ENCODE peak calls at places on chromosome 3, in eight cellular contexts. One of them, this sample, is unnamed.

GRCh38 chr3:99921986-99922385 is 104.3 kb downstream of the CMSS1 start:
- DNase-seq in esophagus muscularis mucosa: no peak
- DNase-seq in adrenal gland: no peak
- DNase-seq in cardiac muscle cell: no peak
- DNase-seq in HepG2: no peak
- DNase-seq in naive thymus-derived CD4-positive, alpha-beta T cell: no peak
- DNase-seq in suprapubic skin: no peak
- DNase-seq in tibial artery: no peak
- DNase-seq in this sample: no peak

GRCh38 chr3:153503873-153504272 is 341.8 kb downstream of the RAP2B start:
- DNase-seq in esophagus muscularis mucosa: no peak
- DNase-seq in adrenal gland: no peak
- DNase-seq in cardiac muscle cell: no peak
- DNase-seq in HepG2: no peak
- DNase-seq in naive thymus-derived CD4-positive, alpha-beta T cell: no peak
- DNase-seq in suprapubic skin: no peak
- DNase-seq in tibial artery: no peak
- DNase-seq in this sample: no peak

GRCh38 chr3:188421836-188422540 is 268.0 kb downstream of the LPP start:
- DNase-seq in esophagus muscularis mucosa: no peak
- DNase-seq in adrenal gland: no peak
- DNase-seq in cardiac muscle cell: no peak
- DNase-seq in HepG2: no peak
- DNase-seq in naive thymus-derived CD4-positive, alpha-beta T cell: no peak
- DNase-seq in suprapubic skin: no peak
- DNase-seq in tibial artery: peak; percentile 38
- DNase-seq in this sample: peak; percentile 57

GRCh38 chr3:140176526-140176925 is 241.5 kb downstream of the CLSTN2 start:
- DNase-seq in esophagus muscularis mucosa: no peak
- DNase-seq in adrenal gland: no peak
- DNase-seq in cardiac muscle cell: peak; percentile 2
- DNase-seq in HepG2: no peak
- DNase-seq in naive thymus-derived CD4-positive, alpha-beta T cell: no peak
- DNase-seq in suprapubic skin: no peak
- DNase-seq in tibial artery: no peak
- DNase-seq in this sample: no peak

GRCh38 chr3:184786271-184787010 is 25.5 kb upstream of the VPS8 start:
- DNase-seq in esophagus muscularis mucosa: no peak
- DNase-seq in adrenal gland: peak; percentile 53
- DNase-seq in cardiac muscle cell: peak; percentile 92
- DNase-seq in HepG2: no peak
- DNase-seq in naive thymus-derived CD4-positive, alpha-beta T cell: no peak
- DNase-seq in suprapubic skin: no peak
- DNase-seq in tibial artery: peak; percentile 72
- DNase-seq in this sample: peak; percentile 89

GRCh38 chr3:100316656-100317069 is 17.9 kb upstream of the NIT2 start:
- DNase-seq in esophagus muscularis mucosa: no peak
- DNase-seq in adrenal gland: peak; percentile 44
- DNase-seq in cardiac muscle cell: peak; percentile 80
- DNase-seq in HepG2: peak; percentile 39
- DNase-seq in naive thymus-derived CD4-positive, alpha-beta T cell: no peak
- DNase-seq in suprapubic skin: no peak
- DNase-seq in tibial artery: peak; percentile 31
- DNase-seq in this sample: no peak

GRCh38 chr3:51538115-51538458 is 432 bp upstream of the RAD54L2 start:
- DNase-seq in esophagus muscularis mucosa: no peak
- DNase-seq in adrenal gland: no peak
- DNase-seq in cardiac muscle cell: peak; percentile 14
- DNase-seq in HepG2: no peak
- DNase-seq in naive thymus-derived CD4-positive, alpha-beta T cell: no peak
- DNase-seq in suprapubic skin: no peak
- DNase-seq in tibial artery: no peak
- DNase-seq in this sample: no peak

GRCh38 chr3:147305533-147306241 is 100.7 kb downstream of the ZIC4 start:
- DNase-seq in esophagus muscularis mucosa: no peak
- DNase-seq in adrenal gland: no peak
- DNase-seq in cardiac muscle cell: no peak
- DNase-seq in HepG2: no peak
- DNase-seq in naive thymus-derived CD4-positive, alpha-beta T cell: no peak
- DNase-seq in suprapubic skin: no peak
- DNase-seq in tibial artery: no peak
- DNase-seq in this sample: no peak

GRCh38 chr3:129688310-129688895 is 81.9 kb upstream of the PLXND1 start:
- DNase-seq in esophagus muscularis mucosa: peak; percentile 93
- DNase-seq in adrenal gland: peak; percentile 78
- DNase-seq in cardiac muscle cell: peak; percentile 75
- DNase-seq in HepG2: peak; percentile 78
- DNase-seq in naive thymus-derived CD4-positive, alpha-beta T cell: no peak
- DNase-seq in suprapubic skin: peak; percentile 75
- DNase-seq in tibial artery: peak; percentile 68
- DNase-seq in this sample: peak; percentile 67

GRCh38 chr3:179146911-179147570 is 1.1 kb upstream of the PIK3CA start:
- DNase-seq in esophagus muscularis mucosa: no peak
- DNase-seq in adrenal gland: no peak
- DNase-seq in cardiac muscle cell: peak; percentile 73
- DNase-seq in HepG2: peak; percentile 74
- DNase-seq in naive thymus-derived CD4-positive, alpha-beta T cell: no peak
- DNase-seq in suprapubic skin: no peak
- DNase-seq in tibial artery: no peak
- DNase-seq in this sample: no peak

GRCh38 chr3:141109761-141110160 is 58.6 kb downstream of the SPSB4 start:
- DNase-seq in esophagus muscularis mucosa: no peak
- DNase-seq in adrenal gland: no peak
- DNase-seq in cardiac muscle cell: no peak
- DNase-seq in HepG2: no peak
- DNase-seq in naive thymus-derived CD4-positive, alpha-beta T cell: no peak
- DNase-seq in suprapubic skin: no peak
- DNase-seq in tibial artery: no peak
- DNase-seq in this sample: no peak

GRCh38 chr3:46665763-46666470 is 27.6 kb downstream of the ALS2CL start:
- DNase-seq in esophagus muscularis mucosa: no peak
- DNase-seq in adrenal gland: no peak
- DNase-seq in cardiac muscle cell: no peak
- DNase-seq in HepG2: no peak
- DNase-seq in naive thymus-derived CD4-positive, alpha-beta T cell: peak; percentile 8
- DNase-seq in suprapubic skin: peak; percentile 43
- DNase-seq in tibial artery: no peak
- DNase-seq in this sample: no peak

GRCh38 chr3:197392961-197393360 is 94.5 kb upstream of the DLG1 start:
- DNase-seq in esophagus muscularis mucosa: no peak
- DNase-seq in adrenal gland: no peak
- DNase-seq in cardiac muscle cell: peak; percentile 28
- DNase-seq in HepG2: no peak
- DNase-seq in naive thymus-derived CD4-positive, alpha-beta T cell: no peak
- DNase-seq in suprapubic skin: no peak
- DNase-seq in tibial artery: no peak
- DNase-seq in this sample: no peak

GRCh38 chr3:52531636-52532516 is 1.8 kb downstream of the NT5DC2 start:
- DNase-seq in esophagus muscularis mucosa: no peak
- DNase-seq in adrenal gland: peak; percentile 29
- DNase-seq in cardiac muscle cell: no peak
- DNase-seq in HepG2: no peak
- DNase-seq in naive thymus-derived CD4-positive, alpha-beta T cell: no peak
- DNase-seq in suprapubic skin: peak; percentile 63
- DNase-seq in tibial artery: no peak
- DNase-seq in this sample: no peak

GRCh38 chr3:195897853-195898415 is 10.4 kb downstream of the TNK2 start:
- DNase-seq in esophagus muscularis mucosa: no peak
- DNase-seq in adrenal gland: no peak
- DNase-seq in cardiac muscle cell: no peak
- DNase-seq in HepG2: no peak
- DNase-seq in naive thymus-derived CD4-positive, alpha-beta T cell: no peak
- DNase-seq in suprapubic skin: no peak
- DNase-seq in tibial artery: no peak
- DNase-seq in this sample: no peak
- H3K4me1 ChIP-seq in esophagus muscularis mucosa: peaks cover 67% of the 10 kb centered on the region
- H3K4me1 ChIP-seq in adrenal gland: peaks cover 49% of the 10 kb centered on the region
- H3K4me1 ChIP-seq in cardiac muscle cell: peaks cover 32% of the 10 kb centered on the region
- H3K4me1 ChIP-seq in HepG2: peaks cover 61% of the 10 kb centered on the region
- H3K4me1 ChIP-seq in naive thymus-derived CD4-positive, alpha-beta T cell: peaks cover 7% of the 10 kb centered on the region
- H3K4me1 ChIP-seq in suprapubic skin: peaks cover 84% of the 10 kb centered on the region
- H3K4me1 ChIP-seq in tibial artery: peaks cover 65% of the 10 kb centered on the region
- H3K4me1 ChIP-seq in this sample: no peaks in the 10 kb centered on the region

GRCh38 chr3:16182612-16183011 is 8.1 kb downstream of the GALNT15 start:
- DNase-seq in esophagus muscularis mucosa: no peak
- DNase-seq in adrenal gland: no peak
- DNase-seq in cardiac muscle cell: no peak
- DNase-seq in HepG2: no peak
- DNase-seq in naive thymus-derived CD4-positive, alpha-beta T cell: no peak
- DNase-seq in suprapubic skin: no peak
- DNase-seq in tibial artery: peak; percentile 22
- DNase-seq in this sample: no peak

GRCh38 chr3:16183601-16184270 is 9.3 kb downstream of the GALNT15 start:
- DNase-seq in esophagus muscularis mucosa: no peak
- DNase-seq in adrenal gland: no peak
- DNase-seq in cardiac muscle cell: peak; percentile 91
- DNase-seq in HepG2: no peak
- DNase-seq in naive thymus-derived CD4-positive, alpha-beta T cell: no peak
- DNase-seq in suprapubic skin: no peak
- DNase-seq in tibial artery: peak; percentile 38
- DNase-seq in this sample: no peak

GRCh38 chr3:16182183-16182582 is 7.7 kb downstream of the GALNT15 start:
- DNase-seq in esophagus muscularis mucosa: no peak
- DNase-seq in adrenal gland: no peak
- DNase-seq in cardiac muscle cell: no peak
- DNase-seq in HepG2: no peak
- DNase-seq in naive thymus-derived CD4-positive, alpha-beta T cell: no peak
- DNase-seq in suprapubic skin: no peak
- DNase-seq in tibial artery: peak; percentile 13
- DNase-seq in this sample: no peak

GRCh38 chr3:16181361-16181760 is 6.9 kb downstream of the GALNT15 start:
- DNase-seq in esophagus muscularis mucosa: peak; percentile 97
- DNase-seq in adrenal gland: peak; percentile 43
- DNase-seq in cardiac muscle cell: peak; percentile 48
- DNase-seq in HepG2: no peak
- DNase-seq in naive thymus-derived CD4-positive, alpha-beta T cell: no peak
- DNase-seq in suprapubic skin: peak; percentile 95
- DNase-seq in tibial artery: peak; percentile 96
- DNase-seq in this sample: peak; percentile 87

DNA sequence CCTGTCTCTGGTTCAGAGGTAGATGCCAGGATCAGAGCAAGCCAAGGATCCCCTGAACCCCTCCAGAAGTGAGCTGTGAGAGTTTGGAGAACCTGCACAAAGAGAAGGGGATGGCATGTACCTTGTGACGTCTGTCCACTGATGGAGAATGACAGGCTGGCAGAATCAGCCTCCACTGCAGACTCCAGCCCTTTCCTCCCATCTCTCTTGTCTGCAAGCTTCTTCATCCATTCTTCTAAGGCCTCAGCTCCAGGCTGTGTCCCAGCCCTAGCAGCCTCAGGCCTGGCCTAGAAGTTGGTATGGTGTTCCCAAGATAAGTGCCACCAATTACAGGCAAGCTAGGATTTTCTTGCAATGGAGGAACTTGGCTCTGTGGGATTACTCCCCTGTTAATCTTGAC is 8.6 kb downstream of the GALNT15 start:
- DNase-seq in esophagus muscularis mucosa: no peak
- DNase-seq in adrenal gland: no peak
- DNase-seq in cardiac muscle cell: no peak
- DNase-seq in HepG2: no peak
- DNase-seq in naive thymus-derived CD4-positive, alpha-beta T cell: no peak
- DNase-seq in suprapubic skin: no peak
- DNase-seq in tibial artery: peak; percentile 18
- DNase-seq in this sample: no peak
- H3K4me1 ChIP-seq in esophagus muscularis mucosa: peaks cover 9% of the 10 kb centered on the region
- H3K4me1 ChIP-seq in adrenal gland: peaks cover 10% of the 10 kb centered on the region
- H3K4me1 ChIP-seq in cardiac muscle cell: no peaks in the 10 kb centered on the region
- H3K4me1 ChIP-seq in HepG2: peaks cover 16% of the 10 kb centered on the region
- H3K4me1 ChIP-seq in naive thymus-derived CD4-positive, alpha-beta T cell: no peaks in the 10 kb centered on the region
- H3K4me1 ChIP-seq in suprapubic skin: peaks cover 38% of the 10 kb centered on the region
- H3K4me1 ChIP-seq in tibial artery: peaks cover 6% of the 10 kb centered on the region
- H3K4me1 ChIP-seq in this sample: no peaks in the 10 kb centered on the region

GRCh38 chr3:23826382-23827061 is 20.8 kb downstream of the UBE2E1 start:
- DNase-seq in esophagus muscularis mucosa: no peak
- DNase-seq in adrenal gland: peak; percentile 86
- DNase-seq in cardiac muscle cell: no peak
- DNase-seq in HepG2: no peak
- DNase-seq in naive thymus-derived CD4-positive, alpha-beta T cell: no peak
- DNase-seq in suprapubic skin: no peak
- DNase-seq in tibial artery: peak; percentile 36
- DNase-seq in this sample: no peak

GRCh38 chr3:23824699-23825444 is 19.1 kb downstream of the UBE2E1 start:
- DNase-seq in esophagus muscularis mucosa: no peak
- DNase-seq in adrenal gland: peak; percentile 17
- DNase-seq in cardiac muscle cell: no peak
- DNase-seq in HepG2: no peak
- DNase-seq in naive thymus-derived CD4-positive, alpha-beta T cell: no peak
- DNase-seq in suprapubic skin: no peak
- DNase-seq in tibial artery: no peak
- DNase-seq in this sample: no peak

GRCh38 chr3:23823620-23824019 is 17.9 kb downstream of the UBE2E1 start:
- DNase-seq in esophagus muscularis mucosa: no peak
- DNase-seq in adrenal gland: no peak
- DNase-seq in cardiac muscle cell: no peak
- DNase-seq in HepG2: no peak
- DNase-seq in naive thymus-derived CD4-positive, alpha-beta T cell: no peak
- DNase-seq in suprapubic skin: no peak
- DNase-seq in tibial artery: no peak
- DNase-seq in this sample: no peak

GRCh38 chr3:23822559-23822958 is 16.8 kb downstream of the UBE2E1 start:
- DNase-seq in esophagus muscularis mucosa: no peak
- DNase-seq in adrenal gland: no peak
- DNase-seq in cardiac muscle cell: no peak
- DNase-seq in HepG2: no peak
- DNase-seq in naive thymus-derived CD4-positive, alpha-beta T cell: no peak
- DNase-seq in suprapubic skin: no peak
- DNase-seq in tibial artery: no peak
- DNase-seq in this sample: no peak

GRCh38 chr3:23825802-23826201 is 20.0 kb downstream of the UBE2E1 start:
- DNase-seq in esophagus muscularis mucosa: no peak
- DNase-seq in adrenal gland: no peak
- DNase-seq in cardiac muscle cell: no peak
- DNase-seq in HepG2: no peak
- DNase-seq in naive thymus-derived CD4-positive, alpha-beta T cell: no peak
- DNase-seq in suprapubic skin: no peak
- DNase-seq in tibial artery: no peak
- DNase-seq in this sample: no peak
- H3K4me1 ChIP-seq in esophagus muscularis mucosa: peaks cover 78% of the 10 kb centered on the region
- H3K4me1 ChIP-seq in adrenal gland: peaks cover 45% of the 10 kb centered on the region
- H3K4me1 ChIP-seq in cardiac muscle cell: peaks cover 45% of the 10 kb centered on the region
- H3K4me1 ChIP-seq in HepG2: peaks cover 5% of the 10 kb centered on the region
- H3K4me1 ChIP-seq in naive thymus-derived CD4-positive, alpha-beta T cell: peaks cover 4% of the 10 kb centered on the region
- H3K4me1 ChIP-seq in suprapubic skin: peaks cover 24% of the 10 kb centered on the region
- H3K4me1 ChIP-seq in tibial artery: peaks cover 10% of the 10 kb centered on the region
- H3K4me1 ChIP-seq in this sample: no peaks in the 10 kb centered on the region

DNA sequence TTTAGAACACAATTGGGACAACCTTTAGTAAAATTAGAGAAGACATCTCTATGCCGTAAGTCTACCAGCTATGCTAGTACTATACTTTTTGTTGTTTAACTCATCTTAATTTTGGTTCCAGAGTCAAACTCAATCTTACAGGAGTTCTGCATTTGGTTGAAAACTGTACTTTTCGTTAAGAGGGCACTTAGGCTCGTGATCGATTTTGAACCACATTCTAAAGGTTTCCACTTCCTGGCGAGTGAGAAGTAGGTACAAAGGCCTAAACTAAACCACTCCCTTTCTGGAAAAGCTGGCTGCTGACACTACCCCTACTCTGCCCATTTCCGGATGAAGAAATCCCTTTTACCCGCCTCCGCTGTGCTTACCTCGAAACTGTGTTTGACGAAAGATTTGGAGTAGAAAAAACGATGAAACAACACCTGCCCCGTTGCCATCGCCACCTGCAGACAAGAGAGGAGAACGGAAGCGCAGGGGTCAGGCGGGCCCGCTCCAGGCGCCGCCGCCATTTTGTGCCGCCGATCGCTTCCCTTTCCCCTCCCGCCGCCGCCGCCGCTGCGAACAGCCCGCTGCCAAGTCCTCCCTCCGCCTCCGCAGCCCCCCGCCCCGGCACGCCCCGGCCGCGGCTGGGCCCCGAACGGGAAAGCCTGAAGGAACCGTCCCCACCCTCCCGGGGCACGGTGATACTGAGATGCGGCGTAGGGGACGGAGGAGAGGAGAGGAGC is 748 bp downstream of the CCNL1 start:
- DNase-seq in esophagus muscularis mucosa: no peak
- DNase-seq in adrenal gland: peak; percentile 69
- DNase-seq in cardiac muscle cell: peak; percentile 65
- DNase-seq in HepG2: peak; percentile 69
- DNase-seq in naive thymus-derived CD4-positive, alpha-beta T cell: peak; percentile 81
- DNase-seq in suprapubic skin: peak; percentile 87
- DNase-seq in tibial artery: peak; percentile 41
- DNase-seq in this sample: peak; percentile 75
- H3K4me1 ChIP-seq in esophagus muscularis mucosa: peaks cover 61% of the 10 kb centered on the region
- H3K4me1 ChIP-seq in adrenal gland: peaks cover 57% of the 10 kb centered on the region
- H3K4me1 ChIP-seq in cardiac muscle cell: peaks cover 51% of the 10 kb centered on the region
- H3K4me1 ChIP-seq in HepG2: peaks cover 72% of the 10 kb centered on the region
- H3K4me1 ChIP-seq in naive thymus-derived CD4-positive, alpha-beta T cell: peaks cover 47% of the 10 kb centered on the region
- H3K4me1 ChIP-seq in suprapubic skin: peaks cover 57% of the 10 kb centered on the region
- H3K4me1 ChIP-seq in tibial artery: peaks cover 53% of the 10 kb centered on the region
- H3K4me1 ChIP-seq in this sample: no peaks in the 10 kb centered on the region